ENCODE peak calls at places on chromosome 16, in eight cellular contexts. D is GM23248; A is M059J; U is RCC 7860; W is T-helper 1 cell; F is progenitor cell of endocrine pancreas; S is stimulated activated naive B cell treated with anti-CD40 and anti-IgM and Interleukin-4, amounts not matched to agents 10 μg/mL and 1 μg/mL and 100 μg/mL, for 72 hours; J is body of pancreas. Z is an unnamed sample.

GRCh38 chr16:27624154-27625049 is 74.5 kb downstream of the KATNIP start:
- DNase-seq in D (no peak), A (no peak), U (no peak), W (no peak), F (no peak), S (no peak), J (no peak), Z (no peak)

GRCh38 chr16:54026456-54026855 is 260.1 kb downstream of the IRX3 start:
- DNase-seq in D (peak), A (peak), U (no peak), W (no peak), F (no peak), S (no peak), J (no peak), Z (no peak)

GRCh38 chr16:46897471-46897870 is 13.3 kb downstream of the GPT2 start:
- DNase-seq in D (no peak), A (no peak), U (no peak), W (no peak), F (no peak), S (no peak), J (peak), Z (no peak)

GRCh38 chr16:8798535-8799157 is 1.0 kb downstream of the PMM2 start:
- DNase-seq in D (peak), A (no peak), U (no peak), W (no peak), F (no peak), S (no peak), J (no peak), Z (no peak)

GRCh38 chr16:71249399-71249798 is 18.9 kb upstream of the HYDIN start:
- DNase-seq in D (no peak), A (no peak), U (no peak), W (no peak), F (no peak), S (no peak), J (peak), Z (no peak)

GRCh38 chr16:19709381-19710136 is 8.5 kb downstream of the KNOP1 start:
- DNase-seq in D (no peak), A (no peak), U (no peak), W (no peak), F (no peak), S (no peak), J (no peak), Z (no peak)

GRCh38 chr16:68086336-68086821 is 1.2 kb downstream of the NFATC3 start:
- DNase-seq in D (peak), A (peak), U (peak), W (no peak), F (no peak), S (no peak), J (no peak), Z (peak)

GRCh38 chr16:84271866-84272265 is 22.8 kb upstream of the WFDC1 start:
- DNase-seq in D (no peak), A (peak), U (no peak), W (no peak), F (no peak), S (no peak), J (no peak), Z (no peak)

GRCh38 chr16:12575288-12575687 is 228.4 kb downstream of the CPPED1 start:
- DNase-seq in D (no peak), A (no peak), U (no peak), W (no peak), F (no peak), S (no peak), J (no peak), Z (no peak)

GRCh38 chr16:2224183-2224486 is 744 bp downstream of the E4F1 start:
- DNase-seq in D (no peak), A (no peak), U (peak), W (no peak), F (no peak), S (no peak), J (no peak), Z (no peak)

GRCh38 chr16:62625291-62625690 is 589.1 kb upstream of the CDH8 start:
- DNase-seq in D (no peak), A (no peak), U (no peak), W (no peak), F (no peak), S (no peak), J (no peak), Z (no peak)

GRCh38 chr16:57092786-57093301 is 461 bp downstream of the CPNE2 start:
- DNase-seq in D (peak), A (no peak), U (no peak), W (no peak), F (peak), S (peak), J (peak), Z (no peak)

GRCh38 chr16:54937673-54938350 is 7.1 kb downstream of the IRX5 start:
- DNase-seq in D (peak), A (no peak), U (no peak), W (no peak), F (no peak), S (no peak), J (no peak), Z (no peak)

GRCh38 chr16:67024384-67024896 is 4.5 kb upstream of the CBFB start:
- DNase-seq in D (peak), A (no peak), U (no peak), W (no peak), F (no peak), S (no peak), J (no peak), Z (no peak)

Z was measured in HCEC 1CT.